ENCODE peak calls at places on chromosome 3, in eight cellular contexts. One of them, this sample, is unnamed.

GRCh38 chr3:107690522-107691138 is 167.9 kb downstream of the BBX start:
- DNase-seq in cerebellum: peak; percentile 38
- DNase-seq in osteocyte: no peak
- DNase-seq in cardiac septum: no peak
- DNase-seq in stimulated activated CD8-positive, alpha-beta memory T cell treated with anti-CD3 and anti-CD28 coated beads, Interleukin-4, amount 100 ng/mL, for 4 hours: no peak
- DNase-seq in GM19239: no peak
- DNase-seq in NCI-H1105: peak; percentile 17
- DNase-seq in chondrocyte: no peak
- DNase-seq in this sample: no peak

GRCh38 chr3:181698263-181698944 is 13.3 kb upstream of the SOX2 start:
- DNase-seq in cerebellum: no peak
- DNase-seq in osteocyte: no peak
- DNase-seq in cardiac septum: no peak
- DNase-seq in stimulated activated CD8-positive, alpha-beta memory T cell treated with anti-CD3 and anti-CD28 coated beads, Interleukin-4, amount 100 ng/mL, for 4 hours: no peak
- DNase-seq in GM19239: no peak
- DNase-seq in NCI-H1105: no peak
- DNase-seq in chondrocyte: no peak
- DNase-seq in this sample: no peak

GRCh38 chr3:130539005-130539404 is 22.0 kb downstream of the COL6A6 start:
- DNase-seq in cerebellum: no peak
- DNase-seq in osteocyte: no peak
- DNase-seq in cardiac septum: no peak
- DNase-seq in stimulated activated CD8-positive, alpha-beta memory T cell treated with anti-CD3 and anti-CD28 coated beads, Interleukin-4, amount 100 ng/mL, for 4 hours: no peak
- DNase-seq in GM19239: no peak
- DNase-seq in NCI-H1105: peak; percentile 57
- DNase-seq in chondrocyte: no peak
- DNase-seq in this sample: no peak

GRCh38 chr3:126908752-126909275 is 74.1 kb upstream of the PLXNA1 start:
- DNase-seq in cerebellum: no peak
- DNase-seq in osteocyte: no peak
- DNase-seq in cardiac septum: no peak
- DNase-seq in stimulated activated CD8-positive, alpha-beta memory T cell treated with anti-CD3 and anti-CD28 coated beads, Interleukin-4, amount 100 ng/mL, for 4 hours: no peak
- DNase-seq in GM19239: peak; percentile 23
- DNase-seq in NCI-H1105: no peak
- DNase-seq in chondrocyte: no peak
- DNase-seq in this sample: no peak

GRCh38 chr3:13106308-13106970 is 33.2 kb upstream of the IQSEC1 start:
- DNase-seq in cerebellum: no peak
- DNase-seq in osteocyte: no peak
- DNase-seq in cardiac septum: no peak
- DNase-seq in stimulated activated CD8-positive, alpha-beta memory T cell treated with anti-CD3 and anti-CD28 coated beads, Interleukin-4, amount 100 ng/mL, for 4 hours: no peak
- DNase-seq in GM19239: no peak
- DNase-seq in NCI-H1105: no peak
- DNase-seq in chondrocyte: peak; percentile 4
- DNase-seq in this sample: no peak

GRCh38 chr3:148158210-148158609 is 539.5 kb upstream of the AGTR1 start:
- DNase-seq in cerebellum: no peak
- DNase-seq in osteocyte: no peak
- DNase-seq in cardiac septum: no peak
- DNase-seq in stimulated activated CD8-positive, alpha-beta memory T cell treated with anti-CD3 and anti-CD28 coated beads, Interleukin-4, amount 100 ng/mL, for 4 hours: no peak
- DNase-seq in GM19239: no peak
- DNase-seq in NCI-H1105: no peak
- DNase-seq in chondrocyte: no peak
- DNase-seq in this sample: no peak

GRCh38 chr3:187292186-187292585 is 649 bp upstream of the MASP1 start:
- DNase-seq in cerebellum: no peak
- DNase-seq in osteocyte: no peak
- DNase-seq in cardiac septum: no peak
- DNase-seq in stimulated activated CD8-positive, alpha-beta memory T cell treated with anti-CD3 and anti-CD28 coated beads, Interleukin-4, amount 100 ng/mL, for 4 hours: no peak
- DNase-seq in GM19239: no peak
- DNase-seq in NCI-H1105: no peak
- DNase-seq in chondrocyte: no peak
- DNase-seq in this sample: no peak

GRCh38 chr3:134496481-134497071 is 10.7 kb downstream of the CEP63 start:
- DNase-seq in cerebellum: no peak
- DNase-seq in osteocyte: no peak
- DNase-seq in cardiac septum: no peak
- DNase-seq in stimulated activated CD8-positive, alpha-beta memory T cell treated with anti-CD3 and anti-CD28 coated beads, Interleukin-4, amount 100 ng/mL, for 4 hours: no peak
- DNase-seq in GM19239: no peak
- DNase-seq in NCI-H1105: no peak
- DNase-seq in chondrocyte: no peak
- DNase-seq in this sample: no peak

GRCh38 chr3:122111974-122112373 is 56.8 kb downstream of the CD86 start:
- DNase-seq in cerebellum: no peak
- DNase-seq in osteocyte: no peak
- DNase-seq in cardiac septum: no peak
- DNase-seq in stimulated activated CD8-positive, alpha-beta memory T cell treated with anti-CD3 and anti-CD28 coated beads, Interleukin-4, amount 100 ng/mL, for 4 hours: no peak
- DNase-seq in GM19239: no peak
- DNase-seq in NCI-H1105: no peak
- DNase-seq in chondrocyte: no peak
- DNase-seq in this sample: no peak

GRCh38 chr3:126365351-126366274 is 8.4 kb upstream of the KLF15 start:
- DNase-seq in cerebellum: peak; percentile 62
- DNase-seq in osteocyte: no peak
- DNase-seq in cardiac septum: peak; percentile 56
- DNase-seq in stimulated activated CD8-positive, alpha-beta memory T cell treated with anti-CD3 and anti-CD28 coated beads, Interleukin-4, amount 100 ng/mL, for 4 hours: no peak
- DNase-seq in GM19239: no peak
- DNase-seq in NCI-H1105: no peak
- DNase-seq in chondrocyte: peak; percentile 61
- DNase-seq in this sample: no peak

GRCh38 chr3:94162700-94163099 is 99.8 kb downstream of the NSUN3 start:
- DNase-seq in cerebellum: no peak
- DNase-seq in osteocyte: no peak
- DNase-seq in cardiac septum: no peak
- DNase-seq in stimulated activated CD8-positive, alpha-beta memory T cell treated with anti-CD3 and anti-CD28 coated beads, Interleukin-4, amount 100 ng/mL, for 4 hours: no peak
- DNase-seq in GM19239: no peak
- DNase-seq in NCI-H1105: no peak
- DNase-seq in chondrocyte: no peak
- DNase-seq in this sample: no peak

GRCh38 chr3:138186803-138187295 is 252 bp upstream of the ARMC8 start:
- DNase-seq in cerebellum: peak; percentile 94
- DNase-seq in osteocyte: peak; percentile 95
- DNase-seq in cardiac septum: peak; percentile 96
- DNase-seq in stimulated activated CD8-positive, alpha-beta memory T cell treated with anti-CD3 and anti-CD28 coated beads, Interleukin-4, amount 100 ng/mL, for 4 hours: peak; percentile 70
- DNase-seq in GM19239: no peak
- DNase-seq in NCI-H1105: peak; percentile 95
- DNase-seq in chondrocyte: no peak
- DNase-seq in this sample: peak; percentile 64

GRCh38 chr3:111727843-111728565 is 131.1 kb upstream of the PHLDB2 start:
- DNase-seq in cerebellum: no peak
- DNase-seq in osteocyte: no peak
- DNase-seq in cardiac septum: no peak
- DNase-seq in stimulated activated CD8-positive, alpha-beta memory T cell treated with anti-CD3 and anti-CD28 coated beads, Interleukin-4, amount 100 ng/mL, for 4 hours: no peak
- DNase-seq in GM19239: no peak
- DNase-seq in NCI-H1105: no peak
- DNase-seq in chondrocyte: no peak
- DNase-seq in this sample: no peak

GRCh38 chr3:23055733-23056376 is 147.3 kb upstream of the UBE2E2 start:
- DNase-seq in cerebellum: no peak
- DNase-seq in osteocyte: no peak
- DNase-seq in cardiac septum: no peak
- DNase-seq in stimulated activated CD8-positive, alpha-beta memory T cell treated with anti-CD3 and anti-CD28 coated beads, Interleukin-4, amount 100 ng/mL, for 4 hours: no peak
- DNase-seq in GM19239: no peak
- DNase-seq in NCI-H1105: no peak
- DNase-seq in chondrocyte: no peak
- DNase-seq in this sample: no peak

GRCh38 chr3:29083081-29083480 is 197.8 kb upstream of the RBMS3 start:
- DNase-seq in cerebellum: no peak
- DNase-seq in osteocyte: no peak
- DNase-seq in cardiac septum: no peak
- DNase-seq in stimulated activated CD8-positive, alpha-beta memory T cell treated with anti-CD3 and anti-CD28 coated beads, Interleukin-4, amount 100 ng/mL, for 4 hours: no peak
- DNase-seq in GM19239: no peak
- DNase-seq in NCI-H1105: no peak
- DNase-seq in chondrocyte: no peak
- DNase-seq in this sample: no peak

GRCh38 chr3:11769704-11770103 is 77.0 kb downstream of the TAMM41 start:
- DNase-seq in cerebellum: no peak
- DNase-seq in osteocyte: no peak
- DNase-seq in cardiac septum: no peak
- DNase-seq in stimulated activated CD8-positive, alpha-beta memory T cell treated with anti-CD3 and anti-CD28 coated beads, Interleukin-4, amount 100 ng/mL, for 4 hours: no peak
- DNase-seq in GM19239: no peak
- DNase-seq in NCI-H1105: no peak
- DNase-seq in chondrocyte: no peak
- DNase-seq in this sample: no peak

GRCh38 chr3:127697531-127698240 is 24.9 kb downstream of the ABTB1 start:
- DNase-seq in cerebellum: peak; percentile 79
- DNase-seq in osteocyte: peak; percentile 90
- DNase-seq in cardiac septum: peak; percentile 87
- DNase-seq in stimulated activated CD8-positive, alpha-beta memory T cell treated with anti-CD3 and anti-CD28 coated beads, Interleukin-4, amount 100 ng/mL, for 4 hours: no peak
- DNase-seq in GM19239: peak; percentile 66
- DNase-seq in NCI-H1105: peak; percentile 91
- DNase-seq in chondrocyte: peak; percentile 72
- DNase-seq in this sample: peak; percentile 70

GRCh38 chr3:62374375-62374876 is 1.1 kb upstream of the FEZF2 start:
- DNase-seq in cerebellum: no peak
- DNase-seq in osteocyte: no peak
- DNase-seq in cardiac septum: no peak
- DNase-seq in stimulated activated CD8-positive, alpha-beta memory T cell treated with anti-CD3 and anti-CD28 coated beads, Interleukin-4, amount 100 ng/mL, for 4 hours: no peak
- DNase-seq in GM19239: no peak
- DNase-seq in NCI-H1105: no peak
- DNase-seq in chondrocyte: no peak
- DNase-seq in this sample: no peak

GRCh38 chr3:125367403-125368230 is 7.5 kb downstream of the ZNF148 start:
- DNase-seq in cerebellum: no peak
- DNase-seq in osteocyte: no peak
- DNase-seq in cardiac septum: no peak
- DNase-seq in stimulated activated CD8-positive, alpha-beta memory T cell treated with anti-CD3 and anti-CD28 coated beads, Interleukin-4, amount 100 ng/mL, for 4 hours: no peak
- DNase-seq in GM19239: no peak
- DNase-seq in NCI-H1105: no peak
- DNase-seq in chondrocyte: no peak
- DNase-seq in this sample: no peak

GRCh38 chr3:177601120-177601519 is 403.8 kb upstream of the TBL1XR1 start:
- DNase-seq in cerebellum: no peak
- DNase-seq in osteocyte: no peak
- DNase-seq in cardiac septum: no peak
- DNase-seq in stimulated activated CD8-positive, alpha-beta memory T cell treated with anti-CD3 and anti-CD28 coated beads, Interleukin-4, amount 100 ng/mL, for 4 hours: no peak
- DNase-seq in GM19239: no peak
- DNase-seq in NCI-H1105: no peak
- DNase-seq in chondrocyte: no peak
- DNase-seq in this sample: no peak

GRCh38 chr3:54965746-54966145 is 37.9 kb upstream of the LRTM1 start:
- DNase-seq in cerebellum: no peak
- DNase-seq in osteocyte: no peak
- DNase-seq in cardiac septum: no peak
- DNase-seq in stimulated activated CD8-positive, alpha-beta memory T cell treated with anti-CD3 and anti-CD28 coated beads, Interleukin-4, amount 100 ng/mL, for 4 hours: no peak
- DNase-seq in GM19239: no peak
- DNase-seq in NCI-H1105: no peak
- DNase-seq in chondrocyte: no peak
- DNase-seq in this sample: no peak

GRCh38 chr3:192684151-192684550 is 43.2 kb downstream of the FGF12 start:
- DNase-seq in cerebellum: no peak
- DNase-seq in osteocyte: no peak
- DNase-seq in cardiac septum: no peak
- DNase-seq in stimulated activated CD8-positive, alpha-beta memory T cell treated with anti-CD3 and anti-CD28 coated beads, Interleukin-4, amount 100 ng/mL, for 4 hours: no peak
- DNase-seq in GM19239: no peak
- DNase-seq in NCI-H1105: no peak
- DNase-seq in chondrocyte: no peak
- DNase-seq in this sample: no peak

GRCh38 chr3:112101946-112102345 is 15.8 kb downstream of the C3orf52 start:
- DNase-seq in cerebellum: no peak
- DNase-seq in osteocyte: no peak
- DNase-seq in cardiac septum: no peak
- DNase-seq in stimulated activated CD8-positive, alpha-beta memory T cell treated with anti-CD3 and anti-CD28 coated beads, Interleukin-4, amount 100 ng/mL, for 4 hours: no peak
- DNase-seq in GM19239: no peak
- DNase-seq in NCI-H1105: no peak
- DNase-seq in chondrocyte: no peak
- DNase-seq in this sample: no peak

GRCh38 chr3:135240426-135240825 is 445.4 kb downstream of the EPHB1 start:
- DNase-seq in cerebellum: no peak
- DNase-seq in osteocyte: peak; percentile 36
- DNase-seq in cardiac septum: no peak
- DNase-seq in stimulated activated CD8-positive, alpha-beta memory T cell treated with anti-CD3 and anti-CD28 coated beads, Interleukin-4, amount 100 ng/mL, for 4 hours: no peak
- DNase-seq in GM19239: no peak
- DNase-seq in NCI-H1105: no peak
- DNase-seq in chondrocyte: no peak
- DNase-seq in this sample: no peak

GRCh38 chr3:186283096-186283495 is 78.9 kb downstream of the DGKG start:
- DNase-seq in cerebellum: no peak
- DNase-seq in osteocyte: no peak
- DNase-seq in cardiac septum: no peak
- DNase-seq in stimulated activated CD8-positive, alpha-beta memory T cell treated with anti-CD3 and anti-CD28 coated beads, Interleukin-4, amount 100 ng/mL, for 4 hours: no peak
- DNase-seq in GM19239: no peak
- DNase-seq in NCI-H1105: no peak
- DNase-seq in chondrocyte: no peak
- DNase-seq in this sample: no peak

GRCh38 chr3:55884066-55884465 is 397.0 kb upstream of the WNT5A start:
- DNase-seq in cerebellum: no peak
- DNase-seq in osteocyte: no peak
- DNase-seq in cardiac septum: no peak
- DNase-seq in stimulated activated CD8-positive, alpha-beta memory T cell treated with anti-CD3 and anti-CD28 coated beads, Interleukin-4, amount 100 ng/mL, for 4 hours: no peak
- DNase-seq in GM19239: no peak
- DNase-seq in NCI-H1105: no peak
- DNase-seq in chondrocyte: no peak
- DNase-seq in this sample: no peak

GRCh38 chr3:110738531-110738930 is 333.1 kb upstream of the NECTIN3 start:
- DNase-seq in cerebellum: no peak
- DNase-seq in osteocyte: no peak
- DNase-seq in cardiac septum: no peak
- DNase-seq in stimulated activated CD8-positive, alpha-beta memory T cell treated with anti-CD3 and anti-CD28 coated beads, Interleukin-4, amount 100 ng/mL, for 4 hours: no peak
- DNase-seq in GM19239: no peak
- DNase-seq in NCI-H1105: no peak
- DNase-seq in chondrocyte: no peak
- DNase-seq in this sample: no peak

GRCh38 chr3:50587806-50588758 is 18.8 kb downstream of the HEMK1 start:
- DNase-seq in cerebellum: no peak
- DNase-seq in osteocyte: no peak
- DNase-seq in cardiac septum: no peak
- DNase-seq in stimulated activated CD8-positive, alpha-beta memory T cell treated with anti-CD3 and anti-CD28 coated beads, Interleukin-4, amount 100 ng/mL, for 4 hours: no peak
- DNase-seq in GM19239: no peak
- DNase-seq in NCI-H1105: no peak
- DNase-seq in chondrocyte: no peak
- DNase-seq in this sample: no peak

GRCh38 chr3:64460877-64461276 is 226.9 kb downstream of the ADAMTS9 start:
- DNase-seq in cerebellum: no peak
- DNase-seq in osteocyte: no peak
- DNase-seq in cardiac septum: no peak
- DNase-seq in stimulated activated CD8-positive, alpha-beta memory T cell treated with anti-CD3 and anti-CD28 coated beads, Interleukin-4, amount 100 ng/mL, for 4 hours: no peak
- DNase-seq in GM19239: no peak
- DNase-seq in NCI-H1105: no peak
- DNase-seq in chondrocyte: no peak
- DNase-seq in this sample: no peak

GRCh38 chr3:48552111-48552911 is 4.3 kb downstream of the PFKFB4 start:
- DNase-seq in cerebellum: no peak
- DNase-seq in osteocyte: no peak
- DNase-seq in cardiac septum: no peak
- DNase-seq in stimulated activated CD8-positive, alpha-beta memory T cell treated with anti-CD3 and anti-CD28 coated beads, Interleukin-4, amount 100 ng/mL, for 4 hours: no peak
- DNase-seq in GM19239: no peak
- DNase-seq in NCI-H1105: no peak
- DNase-seq in chondrocyte: no peak
- DNase-seq in this sample: no peak

GRCh38 chr3:165815682-165816081 is 21.5 kb downstream of the BCHE start:
- DNase-seq in cerebellum: no peak
- DNase-seq in osteocyte: no peak
- DNase-seq in cardiac septum: no peak
- DNase-seq in stimulated activated CD8-positive, alpha-beta memory T cell treated with anti-CD3 and anti-CD28 coated beads, Interleukin-4, amount 100 ng/mL, for 4 hours: no peak
- DNase-seq in GM19239: no peak
- DNase-seq in NCI-H1105: no peak
- DNase-seq in chondrocyte: no peak
- DNase-seq in this sample: no peak

GRCh38 chr3:152177757-152178156 is 91.0 kb upstream of the MBNL1 start:
- DNase-seq in cerebellum: no peak
- DNase-seq in osteocyte: no peak
- DNase-seq in cardiac septum: no peak
- DNase-seq in stimulated activated CD8-positive, alpha-beta memory T cell treated with anti-CD3 and anti-CD28 coated beads, Interleukin-4, amount 100 ng/mL, for 4 hours: no peak
- DNase-seq in GM19239: no peak
- DNase-seq in NCI-H1105: no peak
- DNase-seq in chondrocyte: no peak
- DNase-seq in this sample: no peak